ENCODE peak calls at places on chromosome 12, in four cellular contexts. T, M, U and X are unnamed samples.

GRCh38 chr12:116194935-116195431 is 82.5 kb downstream of the MED13L start:
- DNase-seq in T (no peak), M (no peak), U (peak), X (no peak)

GRCh38 chr12:122855985-122856831 is 21.0 kb downstream of the HIP1R start:
- DNase-seq in U (no peak), M (no peak), T (no peak), X (no peak)

GRCh38 chr12:119669744-119670472 is 2.0 kb downstream of the PRKAB1 start:
- DNase-seq in M (no peak), U (no peak), T (no peak), X (no peak)

GRCh38 chr12:91781114-91781513 is 364.5 kb downstream of the BTG1 start:
- DNase-seq in U (no peak), M (no peak), T (no peak), X (no peak)

GRCh38 chr12:44507471-44507870 is 368.6 kb downstream of the NELL2 start:
- DNase-seq in U (no peak), T (no peak), M (no peak), X (no peak)

GRCh38 chr12:92927436-92928116 is 1.5 kb downstream of the EEA1 start:
- DNase-seq in M (no peak), U (no peak), T (no peak), X (no peak)

GRCh38 chr12:115474525-115475353 is 790.8 kb upstream of the TBX3 start:
- DNase-seq in M (no peak), T (no peak), U (no peak), X (no peak)

GRCh38 chr12:944201-944600 is 5.3 kb downstream of the RAD52 start:
- DNase-seq in U (no peak), T (no peak), M (no peak), X (no peak)

GRCh38 chr12:94078138-94078723 is 70.1 kb upstream of the PLXNC1 start:
- DNase-seq in U (no peak), M (no peak), T (no peak), X (no peak)

GRCh38 chr12:42744539-42745156 is 155.1 kb upstream of the PRICKLE1 start:
- DNase-seq in T (peak), M (no peak), U (no peak), X (no peak)

GRCh38 chr12:90020006-90020405 is 311.4 kb upstream of the ATP2B1 start:
- DNase-seq in U (no peak), T (no peak), M (no peak), X (no peak)

GRCh38 chr12:121613424-121613823 is 12.9 kb upstream of the ORAI1 start:
- DNase-seq in M (no peak), T (no peak), U (no peak), X (no peak)

GRCh38 chr12:95608252-95609033 is 57.2 kb upstream of the USP44 start:
- DNase-seq in M (peak), U (no peak), T (peak), X (peak)

GRCh38 chr12:63893170-63893569 is 48.7 kb downstream of the SRGAP1 start:
- DNase-seq in M (no peak), T (no peak), U (no peak), X (no peak)

GRCh38 chr12:92324849-92325500 is 179.3 kb upstream of the BTG1 start:
- DNase-seq in T (no peak), M (no peak), U (no peak), X (no peak)

GRCh38 chr12:14252697-14253096 is 112.8 kb upstream of the ATF7IP start:
- DNase-seq in T (no peak), M (no peak), U (no peak), X (no peak)